ENCODE peak calls at places on chromosome 4, in ten cellular contexts. T, K, Z, B, C, X, G, J, A and L are unnamed samples.

GRCh38 chr4:25884040-25884788 is 21.4 kb upstream of the SEL1L3 start:
- DNase-seq in T (no peak), K (no peak), Z (no peak), B (no peak), C (peak; percentile 33), X (no peak), G (no peak), J (no peak), A (no peak), L (no peak)

GRCh38 chr4:110196206-110196870 is 2.1 kb downstream of the ELOVL6 start:
- DNase-seq in T (peak; percentile 61), K (peak; percentile 68), Z (peak; percentile 57), B (peak; percentile 23), C (no peak), X (peak; percentile 80), G (peak; percentile 74), J (peak; percentile 71), A (peak; percentile 58), L (peak; percentile 60)

GRCh38 chr4:70712150-70712549 is 9.6 kb upstream of the RUFY3 start:
- DNase-seq in T (no peak), K (no peak), Z (no peak), B (no peak), C (no peak), X (no peak), G (no peak), J (no peak), A (no peak), L (no peak)

GRCh38 chr4:172750910-172751309 is 417.7 kb upstream of the GALNT7 start:
- DNase-seq in T (no peak), K (no peak), Z (no peak), B (no peak), C (no peak), X (no peak), G (no peak), J (no peak), A (no peak), L (no peak)

GRCh38 chr4:34766935-34767859 is 1477.1 kb downstream of the ARAP2 start:
- DNase-seq in T (no peak), K (no peak), Z (no peak), B (no peak), C (no peak), X (no peak), G (no peak), J (no peak), A (no peak), L (no peak)

GRCh38 chr4:153603258-153603657 is 80.8 kb upstream of the TLR2 start:
- DNase-seq in T (no peak), K (no peak), Z (no peak), B (no peak), C (no peak), X (no peak), G (no peak), J (no peak), A (no peak), L (no peak)

GRCh38 chr4:102789317-102789717 is 28.5 kb upstream of the MANBA start:
- DNase-seq in T (no peak), K (no peak), Z (no peak), B (no peak), C (peak; percentile 65), X (no peak), G (peak; percentile 15), J (no peak), A (no peak), L (no peak)

GRCh38 chr4:132694775-132695174 is 454.3 kb upstream of the PCDH10 start:
- DNase-seq in T (no peak), K (no peak), Z (no peak), B (no peak), C (no peak), X (no peak), G (no peak), J (no peak), A (no peak), L (no peak)

GRCh38 chr4:143320113-143320512 is 16.6 kb upstream of the GAB1 start:
- DNase-seq in T (no peak), K (no peak), Z (no peak), B (no peak), C (no peak), X (no peak), G (no peak), J (no peak), A (no peak), L (no peak)

GRCh38 chr4:117786566-117786965 is 247.7 kb upstream of the NDST3 start:
- DNase-seq in T (no peak), K (no peak), Z (no peak), B (no peak), C (no peak), X (no peak), G (no peak), J (no peak), A (no peak), L (no peak)

GRCh38 chr4:7759221-7759620 is 180.4 kb downstream of the AFAP1 start:
- DNase-seq in T (no peak), K (no peak), Z (peak; percentile 74), B (no peak), C (no peak), X (no peak), G (no peak), J (no peak), A (no peak), L (no peak)

GRCh38 chr4:184812651-184813181 is 13.1 kb downstream of the ACSL1 start:
- DNase-seq in T (no peak), K (no peak), Z (no peak), B (no peak), C (no peak), X (no peak), G (no peak), J (no peak), A (no peak), L (no peak)

GRCh38 chr4:36547383-36547782 is 266.0 kb downstream of the DTHD1 start:
- DNase-seq in T (no peak), K (no peak), Z (no peak), B (no peak), C (no peak), X (no peak), G (no peak), J (no peak), A (no peak), L (no peak)

GRCh38 chr4:36549256-36549655 is 267.8 kb downstream of the DTHD1 start:
- DNase-seq in T (no peak), K (no peak), Z (no peak), B (no peak), C (no peak), X (no peak), G (no peak), J (no peak), A (no peak), L (no peak)

GRCh38 chr4:36549992-36550391 is 268.6 kb downstream of the DTHD1 start:
- DNase-seq in T (no peak), K (no peak), Z (no peak), B (no peak), C (no peak), X (no peak), G (no peak), J (no peak), A (no peak), L (no peak)

GRCh38 chr4:36551697-36552214 is 270.3 kb downstream of the DTHD1 start:
- DNase-seq in T (no peak), K (no peak), Z (no peak), B (no peak), C (no peak), X (peak; percentile 51), G (no peak), J (no peak), A (no peak), L (no peak)
- H3K27ac ChIP-seq in T (no peak overlapping the region), K (no peak overlapping the region), Z (no peak overlapping the region), B (no peak overlapping the region), C (no peak overlapping the region), X (peak overlapping the region; percentile 29), G (no peak overlapping the region), J (no peak overlapping the region), A (no peak overlapping the region), L (no peak overlapping the region)

GRCh38 chr4:41158756-41159155 is 55.6 kb downstream of the APBB2 start:
- DNase-seq in T (no peak), K (no peak), Z (no peak), B (no peak), C (no peak), X (no peak), G (no peak), J (no peak), A (no peak), L (no peak)
- H3K27ac ChIP-seq in T (no peak overlapping the region), K (no peak overlapping the region), Z (no peak overlapping the region), B (peak overlapping the region; percentile 69), C (no peak overlapping the region), X (no peak overlapping the region), G (no peak overlapping the region), J (no peak overlapping the region), A (no peak overlapping the region), L (no peak overlapping the region)

GRCh38 chr4:2411786-2412510 is 6.5 kb downstream of the ZFYVE28 start:
- DNase-seq in T (no peak), K (no peak), Z (no peak), B (no peak), C (no peak), X (no peak), G (no peak), J (no peak), A (no peak), L (no peak)
- H3K27ac ChIP-seq in T (peak overlapping the region; percentile 71), K (no peak overlapping the region), Z (peak overlapping the region; percentile 95), B (peak overlapping the region; percentile 61), C (no peak overlapping the region), X (peak overlapping the region; percentile 91), G (peak overlapping the region; percentile 77), J (no peak overlapping the region), A (no peak overlapping the region), L (no peak overlapping the region)

DNA sequence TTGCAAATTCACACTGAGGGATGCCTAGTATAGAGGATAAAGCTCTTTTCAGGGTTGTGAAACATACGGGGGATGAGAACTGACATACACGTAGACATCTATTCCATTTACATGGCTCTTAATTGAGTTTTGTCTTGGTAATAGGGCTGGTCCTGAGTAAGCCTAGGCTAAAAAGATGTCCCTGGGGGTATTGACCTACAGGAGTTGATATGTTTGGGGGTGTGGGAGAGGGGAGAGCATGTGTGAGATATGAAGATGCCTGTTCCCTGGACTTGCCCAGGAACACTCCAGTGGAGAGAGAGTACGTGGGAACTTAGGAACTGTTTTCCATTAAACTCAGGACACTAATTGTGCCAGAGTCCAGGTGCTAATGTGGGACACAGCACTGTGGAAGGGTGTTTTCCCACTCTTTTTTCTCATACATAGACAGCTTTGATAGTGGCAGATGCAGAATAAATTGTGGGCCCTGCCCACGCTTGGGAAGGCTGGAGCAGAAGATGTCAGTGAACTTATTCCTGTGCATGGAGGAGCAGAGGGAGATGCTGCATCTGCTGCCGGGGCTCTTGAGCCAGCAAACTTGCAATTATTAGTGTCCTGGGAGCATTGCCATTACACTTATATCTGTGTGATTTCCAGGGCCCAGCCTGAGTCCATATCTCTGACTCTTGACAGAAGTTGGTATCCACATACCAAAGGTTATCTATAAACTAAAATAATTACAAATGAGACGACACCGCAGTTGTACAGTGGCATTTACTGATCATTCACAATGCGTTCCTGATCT is 20.7 kb downstream of the SYNPO2 start:
- DNase-seq in T (no peak), K (no peak), Z (no peak), B (no peak), C (no peak), X (no peak), G (no peak), J (peak; percentile 41), A (no peak), L (no peak)
- H3K27ac ChIP-seq in T (no peak overlapping the region), K (no peak overlapping the region), Z (no peak overlapping the region), B (peak overlapping the region; percentile 96), C (no peak overlapping the region), X (no peak overlapping the region), G (no peak overlapping the region), J (no peak overlapping the region), A (peak overlapping the region; percentile 24), L (peak overlapping the region; percentile 48)

GRCh38 chr4:144948421-144948820 is 149.6 kb downstream of the ANAPC10 start:
- DNase-seq in T (no peak), K (no peak), Z (no peak), B (no peak), C (no peak), X (no peak), G (no peak), J (no peak), A (no peak), L (no peak)
- H3K27ac ChIP-seq in T (no peak overlapping the region), K (no peak overlapping the region), Z (no peak overlapping the region), B (no peak overlapping the region), C (no peak overlapping the region), X (no peak overlapping the region), G (no peak overlapping the region), J (no peak overlapping the region), A (no peak overlapping the region), L (no peak overlapping the region)